ENCODE peak calls at places on chromosome 3, in five cellular contexts. One of them, this sample, is unnamed.

GRCh38 chr3:51943451-51944391 is 1.6 kb downstream of the PARP3 start:
- DNase-seq in lower leg skin: peak
- DNase-seq in AG09319: no peak
- DNase-seq in CD8-positive, alpha-beta T cell: no peak
- DNase-seq in lung: no peak
- DNase-seq in this sample: peak

GRCh38 chr3:94234177-94234788 is 171.4 kb downstream of the NSUN3 start:
- DNase-seq in AG09319: no peak
- DNase-seq in lower leg skin: no peak
- DNase-seq in CD8-positive, alpha-beta T cell: no peak
- DNase-seq in lung: no peak
- DNase-seq in this sample: no peak

GRCh38 chr3:101200461-101200860 is 119.9 kb downstream of the IMPG2 start:
- DNase-seq in CD8-positive, alpha-beta T cell: no peak
- DNase-seq in AG09319: no peak
- DNase-seq in lower leg skin: no peak
- DNase-seq in lung: no peak
- DNase-seq in this sample: no peak

GRCh38 chr3:143604402-143604801 is 243.9 kb downstream of the SLC9A9 start:
- DNase-seq in CD8-positive, alpha-beta T cell: no peak
- DNase-seq in AG09319: no peak
- DNase-seq in lower leg skin: no peak
- DNase-seq in lung: no peak
- DNase-seq in this sample: no peak

GRCh38 chr3:47705391-47705790 is 76.3 kb downstream of the SMARCC1 start:
- DNase-seq in CD8-positive, alpha-beta T cell: no peak
- DNase-seq in lower leg skin: no peak
- DNase-seq in AG09319: no peak
- DNase-seq in lung: no peak
- DNase-seq in this sample: no peak

GRCh38 chr3:106255870-106256248 is 387.0 kb upstream of the CBLB start:
- DNase-seq in lung: no peak
- DNase-seq in CD8-positive, alpha-beta T cell: no peak
- DNase-seq in lower leg skin: no peak
- DNase-seq in AG09319: no peak
- DNase-seq in this sample: no peak

GRCh38 chr3:15330031-15330596 is 2.3 kb downstream of the SH3BP5 start:
- DNase-seq in AG09319: peak
- DNase-seq in lung: no peak
- DNase-seq in lower leg skin: peak
- DNase-seq in CD8-positive, alpha-beta T cell: no peak
- DNase-seq in this sample: no peak

GRCh38 chr3:25582242-25582641 is 82.5 kb downstream of the TOP2B start:
- DNase-seq in lower leg skin: no peak
- DNase-seq in lung: no peak
- DNase-seq in AG09319: peak
- DNase-seq in CD8-positive, alpha-beta T cell: no peak
- DNase-seq in this sample: no peak

GRCh38 chr3:24387493-24387892 is 107.2 kb downstream of the THRB start:
- DNase-seq in lung: no peak
- DNase-seq in AG09319: peak
- DNase-seq in lower leg skin: no peak
- DNase-seq in CD8-positive, alpha-beta T cell: no peak
- DNase-seq in this sample: no peak

GRCh38 chr3:127035672-127036071 is 52.8 kb downstream of the PLXNA1 start:
- DNase-seq in CD8-positive, alpha-beta T cell: no peak
- DNase-seq in lower leg skin: peak
- DNase-seq in lung: peak
- DNase-seq in AG09319: peak
- DNase-seq in this sample: no peak

GRCh38 chr3:37730825-37731224 is 130.9 kb upstream of the CTDSPL start:
- DNase-seq in lower leg skin: no peak
- DNase-seq in CD8-positive, alpha-beta T cell: no peak
- DNase-seq in lung: no peak
- DNase-seq in AG09319: no peak
- DNase-seq in this sample: no peak

GRCh38 chr3:44039006-44039405 is 202.7 kb upstream of the TOPAZ1 start:
- DNase-seq in CD8-positive, alpha-beta T cell: no peak
- DNase-seq in lower leg skin: no peak
- DNase-seq in lung: no peak
- DNase-seq in AG09319: no peak
- DNase-seq in this sample: no peak

GRCh38 chr3:195087321-195087720 is 183.6 kb downstream of the XXYLT1 start:
- DNase-seq in CD8-positive, alpha-beta T cell: no peak
- DNase-seq in AG09319: no peak
- DNase-seq in lung: no peak
- DNase-seq in lower leg skin: no peak
- DNase-seq in this sample: no peak

GRCh38 chr3:99925584-99925983 is 107.9 kb downstream of the CMSS1 start:
- DNase-seq in lower leg skin: no peak
- DNase-seq in CD8-positive, alpha-beta T cell: no peak
- DNase-seq in AG09319: no peak
- DNase-seq in lung: peak
- DNase-seq in this sample: no peak

GRCh38 chr3:86949850-86950249 is 41.1 kb downstream of the VGLL3 start:
- DNase-seq in lung: no peak
- DNase-seq in CD8-positive, alpha-beta T cell: no peak
- DNase-seq in AG09319: no peak
- DNase-seq in lower leg skin: no peak
- DNase-seq in this sample: no peak

GRCh38 chr3:65914740-65915366 is 123.9 kb downstream of the MAGI1 start:
- DNase-seq in lung: no peak
- DNase-seq in AG09319: no peak
- DNase-seq in CD8-positive, alpha-beta T cell: no peak
- DNase-seq in lower leg skin: no peak
- DNase-seq in this sample: no peak

GRCh38 chr3:111864821-111865656 is 6.0 kb downstream of the PHLDB2 start:
- DNase-seq in lower leg skin: no peak
- DNase-seq in CD8-positive, alpha-beta T cell: no peak
- DNase-seq in lung: no peak
- DNase-seq in AG09319: no peak
- DNase-seq in this sample: no peak
- TF ChIP-seq CTCF in lower leg skin: no peak
- TF ChIP-seq CTCF in CD8-positive, alpha-beta T cell: no peak
- TF ChIP-seq CTCF in lung: no peak
- TF ChIP-seq CTCF in AG09319: peak
- TF ChIP-seq CTCF in this sample: no peak

GRCh38 chr3:128995737-128996136 is 1.9 kb upstream of the CFAP92 start:
- DNase-seq in lower leg skin: no peak
- DNase-seq in AG09319: no peak
- DNase-seq in CD8-positive, alpha-beta T cell: no peak
- DNase-seq in lung: no peak
- DNase-seq in this sample: no peak

GRCh38 chr3:128994173-128994512 is 267 bp upstream of the CFAP92 start:
- DNase-seq in AG09319: no peak
- DNase-seq in CD8-positive, alpha-beta T cell: no peak
- DNase-seq in lower leg skin: no peak
- DNase-seq in lung: no peak
- DNase-seq in this sample: no peak

GRCh38 chr3:128994581-128995161 is 795 bp upstream of the CFAP92 start:
- DNase-seq in AG09319: no peak
- DNase-seq in lung: no peak
- DNase-seq in CD8-positive, alpha-beta T cell: no peak
- DNase-seq in lower leg skin: no peak
- DNase-seq in this sample: no peak

GRCh38 chr3:128992926-128993460 is 883 bp downstream of the CFAP92 start:
- DNase-seq in AG09319: no peak
- DNase-seq in CD8-positive, alpha-beta T cell: no peak
- DNase-seq in lower leg skin: no peak
- DNase-seq in lung: no peak
- DNase-seq in this sample: no peak

GRCh38 chr3:128993461-128994172 is at the start of gene CFAP92:
- DNase-seq in lower leg skin: peak
- DNase-seq in lung: peak
- DNase-seq in AG09319: no peak
- DNase-seq in CD8-positive, alpha-beta T cell: peak
- DNase-seq in this sample: peak
- TF ChIP-seq CTCF in lower leg skin: no peak
- TF ChIP-seq CTCF in lung: no peak
- TF ChIP-seq CTCF in AG09319: no peak
- TF ChIP-seq CTCF in CD8-positive, alpha-beta T cell: no peak
- TF ChIP-seq CTCF in this sample: peak

GRCh38 chr3:196501316-196502064 is 2.1 kb downstream of the RNF168 start:
- DNase-seq in AG09319: no peak
- DNase-seq in lower leg skin: peak
- DNase-seq in lung: no peak
- DNase-seq in CD8-positive, alpha-beta T cell: peak
- DNase-seq in this sample: no peak

GRCh38 chr3:196499807-196500524 is 3.6 kb downstream of the RNF168 start:
- DNase-seq in CD8-positive, alpha-beta T cell: no peak
- DNase-seq in AG09319: no peak
- DNase-seq in lower leg skin: peak
- DNase-seq in lung: no peak
- DNase-seq in this sample: no peak

GRCh38 chr3:196502775-196503181 is 790 bp downstream of the RNF168 start:
- DNase-seq in CD8-positive, alpha-beta T cell: peak
- DNase-seq in lower leg skin: peak
- DNase-seq in AG09319: peak
- DNase-seq in lung: peak
- DNase-seq in this sample: no peak

GRCh38 chr3:196506687-196507086 is 3.1 kb upstream of the RNF168 start:
- DNase-seq in CD8-positive, alpha-beta T cell: no peak
- DNase-seq in lower leg skin: peak
- DNase-seq in AG09319: no peak
- DNase-seq in lung: no peak
- DNase-seq in this sample: no peak

DNA sequence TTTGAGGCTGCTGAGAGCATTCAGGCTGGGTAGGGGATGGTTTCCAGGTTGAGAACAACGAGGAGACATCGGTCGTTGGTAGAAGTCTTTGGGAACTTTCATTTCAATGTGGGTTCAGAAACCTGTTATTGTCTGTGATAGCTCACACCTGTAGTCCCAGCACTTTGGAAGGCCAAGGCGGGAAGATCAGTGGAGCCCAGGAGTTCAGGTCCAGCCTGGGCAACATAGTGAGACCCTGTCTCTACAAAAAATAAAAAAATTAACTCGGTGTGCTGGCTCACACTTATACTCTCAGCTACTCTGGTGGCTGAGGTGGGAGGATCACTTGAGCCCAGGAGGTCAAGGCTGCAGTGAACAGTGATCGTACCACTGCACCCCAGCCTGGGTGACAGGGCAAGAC is 988 bp upstream of the RNF168 start:
- DNase-seq in CD8-positive, alpha-beta T cell: no peak
- DNase-seq in lung: no peak
- DNase-seq in AG09319: no peak
- DNase-seq in lower leg skin: peak
- DNase-seq in this sample: no peak
- TF ChIP-seq CTCF in CD8-positive, alpha-beta T cell: no peak
- TF ChIP-seq CTCF in lung: no peak
- TF ChIP-seq CTCF in AG09319: no peak
- TF ChIP-seq CTCF in lower leg skin: no peak
- TF ChIP-seq CTCF in this sample: no peak

GRCh38 chr3:120568198-120568523 is 28.0 kb upstream of the NDUFB4 start:
- DNase-seq in CD8-positive, alpha-beta T cell: no peak
- DNase-seq in AG09319: no peak
- DNase-seq in lower leg skin: no peak
- DNase-seq in lung: no peak
- DNase-seq in this sample: no peak

GRCh38 chr3:120568624-120569023 is 27.5 kb upstream of the NDUFB4 start:
- DNase-seq in CD8-positive, alpha-beta T cell: no peak
- DNase-seq in lower leg skin: no peak
- DNase-seq in lung: no peak
- DNase-seq in AG09319: no peak
- DNase-seq in this sample: no peak

GRCh38 chr3:120566243-120566980 is 29.7 kb upstream of the NDUFB4 start:
- DNase-seq in AG09319: no peak
- DNase-seq in lower leg skin: no peak
- DNase-seq in lung: no peak
- DNase-seq in CD8-positive, alpha-beta T cell: no peak
- DNase-seq in this sample: no peak

GRCh38 chr3:120569224-120569915 is 26.8 kb upstream of the NDUFB4 start:
- DNase-seq in CD8-positive, alpha-beta T cell: no peak
- DNase-seq in lower leg skin: no peak
- DNase-seq in AG09319: no peak
- DNase-seq in lung: no peak
- DNase-seq in this sample: no peak

GRCh38 chr3:120567370-120568197 is 28.6 kb upstream of the NDUFB4 start:
- DNase-seq in AG09319: no peak
- DNase-seq in lung: peak
- DNase-seq in CD8-positive, alpha-beta T cell: no peak
- DNase-seq in lower leg skin: no peak
- DNase-seq in this sample: no peak
- TF ChIP-seq CTCF in AG09319: peak
- TF ChIP-seq CTCF in lung: no peak
- TF ChIP-seq CTCF in CD8-positive, alpha-beta T cell: peak
- TF ChIP-seq CTCF in lower leg skin: no peak
- TF ChIP-seq CTCF in this sample: peak

GRCh38 chr3:56364665-56365064 is 103.6 kb downstream of the ERC2 start:
- DNase-seq in CD8-positive, alpha-beta T cell: no peak
- DNase-seq in lower leg skin: no peak
- DNase-seq in AG09319: no peak
- DNase-seq in lung: no peak
- DNase-seq in this sample: no peak
- TF ChIP-seq CTCF in CD8-positive, alpha-beta T cell: no peak
- TF ChIP-seq CTCF in lower leg skin: no peak
- TF ChIP-seq CTCF in AG09319: no peak
- TF ChIP-seq CTCF in lung: no peak
- TF ChIP-seq CTCF in this sample: no peak

GRCh38 chr3:71489315-71489761 is 94.2 kb downstream of the FOXP1 start:
- DNase-seq in CD8-positive, alpha-beta T cell: peak
- DNase-seq in AG09319: no peak
- DNase-seq in lung: no peak
- DNase-seq in lower leg skin: no peak
- DNase-seq in this sample: no peak
- TF ChIP-seq CTCF in CD8-positive, alpha-beta T cell: peak
- TF ChIP-seq CTCF in AG09319: no peak
- TF ChIP-seq CTCF in lung: no peak
- TF ChIP-seq CTCF in lower leg skin: no peak
- TF ChIP-seq CTCF in this sample: no peak

GRCh38 chr3:33417051-33417673 is 23.0 kb downstream of the UBP1 start:
- DNase-seq in lung: no peak
- DNase-seq in CD8-positive, alpha-beta T cell: no peak
- DNase-seq in lower leg skin: no peak
- DNase-seq in AG09319: no peak
- DNase-seq in this sample: no peak

GRCh38 chr3:33424606-33425453 is 15.4 kb downstream of the UBP1 start:
- DNase-seq in lung: no peak
- DNase-seq in CD8-positive, alpha-beta T cell: no peak
- DNase-seq in lower leg skin: no peak
- DNase-seq in AG09319: no peak
- DNase-seq in this sample: no peak

GRCh38 chr3:33419948-33420347 is 20.3 kb downstream of the UBP1 start:
- DNase-seq in AG09319: no peak
- DNase-seq in lower leg skin: no peak
- DNase-seq in lung: no peak
- DNase-seq in CD8-positive, alpha-beta T cell: no peak
- DNase-seq in this sample: no peak

GRCh38 chr3:33425456-33425855 is 14.7 kb downstream of the UBP1 start:
- DNase-seq in lung: no peak
- DNase-seq in lower leg skin: no peak
- DNase-seq in AG09319: no peak
- DNase-seq in CD8-positive, alpha-beta T cell: no peak
- DNase-seq in this sample: no peak

GRCh38 chr3:33420966-33421365 is 19.2 kb downstream of the UBP1 start:
- DNase-seq in AG09319: no peak
- DNase-seq in lung: no peak
- DNase-seq in CD8-positive, alpha-beta T cell: no peak
- DNase-seq in lower leg skin: no peak
- DNase-seq in this sample: no peak
- TF ChIP-seq CTCF in AG09319: no peak
- TF ChIP-seq CTCF in lung: no peak
- TF ChIP-seq CTCF in CD8-positive, alpha-beta T cell: no peak
- TF ChIP-seq CTCF in lower leg skin: no peak
- TF ChIP-seq CTCF in this sample: no peak